ENCODE peak calls at places on chromosomes 7 and 10, in ten cellular contexts. One of them, this sample, is unnamed.
A peak's percentile ranks its signal among the peaks of the same experiment; 100 is the strongest.

GRCh38 chr10:77837248-77837924 is 89.2 kb downstream of the DLG5 start:
- DNase-seq in neural progenitor cell: peak; percentile 92
- DNase-seq in foreskin fibroblast: peak; percentile 70
- DNase-seq in glutamatergic neuron: peak; percentile 64
- DNase-seq in left ventricle myocardium inferior: no peak
- DNase-seq in PC-3: peak; percentile 79
- DNase-seq in OCI-LY7: peak; percentile 71
- DNase-seq in tibial artery: no peak
- DNase-seq in fibroblast of mammary gland: peak; percentile 61
- DNase-seq in GM23338: peak; percentile 95
- DNase-seq in this sample: peak; percentile 56

GRCh38 chr7:45391618-45392451 is 182.3 kb upstream of the ADCY1 start:
- DNase-seq in neural progenitor cell: no peak
- DNase-seq in foreskin fibroblast: no peak
- DNase-seq in glutamatergic neuron: no peak
- DNase-seq in left ventricle myocardium inferior: no peak
- DNase-seq in PC-3: no peak
- DNase-seq in OCI-LY7: no peak
- DNase-seq in tibial artery: no peak
- DNase-seq in fibroblast of mammary gland: no peak
- DNase-seq in GM23338: peak; percentile 55
- DNase-seq in this sample: no peak

GRCh38 chr7:52956379-52956915 is 79.0 kb upstream of the POM121L12 start:
- DNase-seq in neural progenitor cell: no peak
- DNase-seq in foreskin fibroblast: no peak
- DNase-seq in glutamatergic neuron: no peak
- DNase-seq in left ventricle myocardium inferior: no peak
- DNase-seq in PC-3: peak; percentile 6
- DNase-seq in OCI-LY7: no peak
- DNase-seq in tibial artery: no peak
- DNase-seq in fibroblast of mammary gland: no peak
- DNase-seq in GM23338: peak; percentile 16
- DNase-seq in this sample: no peak

GRCh38 chr7:1055084-1055450 is 10.7 kb downstream of the GPR146 start:
- DNase-seq in neural progenitor cell: no peak
- DNase-seq in foreskin fibroblast: peak; percentile 79
- DNase-seq in glutamatergic neuron: no peak
- DNase-seq in left ventricle myocardium inferior: peak; percentile 85
- DNase-seq in PC-3: no peak
- DNase-seq in OCI-LY7: no peak
- DNase-seq in tibial artery: peak; percentile 65
- DNase-seq in fibroblast of mammary gland: no peak
- DNase-seq in GM23338: no peak
- DNase-seq in this sample: peak; percentile 28

GRCh38 chr7:23941551-23941950 is 231.5 kb downstream of the STK31 start:
- DNase-seq in neural progenitor cell: no peak
- DNase-seq in foreskin fibroblast: no peak
- DNase-seq in glutamatergic neuron: no peak
- DNase-seq in left ventricle myocardium inferior: no peak
- DNase-seq in PC-3: no peak
- DNase-seq in OCI-LY7: no peak
- DNase-seq in tibial artery: no peak
- DNase-seq in fibroblast of mammary gland: no peak
- DNase-seq in GM23338: no peak
- DNase-seq in this sample: no peak

GRCh38 chr10:133334495-133335237 is 2.0 kb downstream of the CALY start:
- DNase-seq in neural progenitor cell: peak; percentile 52
- DNase-seq in foreskin fibroblast: peak; percentile 57
- DNase-seq in glutamatergic neuron: peak; percentile 61
- DNase-seq in left ventricle myocardium inferior: no peak
- DNase-seq in PC-3: no peak
- DNase-seq in OCI-LY7: no peak
- DNase-seq in tibial artery: no peak
- DNase-seq in fibroblast of mammary gland: no peak
- DNase-seq in GM23338: peak; percentile 60
- DNase-seq in this sample: no peak

GRCh38 chr7:115805458-115805857 is 225.1 kb downstream of the TFEC start:
- DNase-seq in neural progenitor cell: no peak
- DNase-seq in foreskin fibroblast: peak; percentile 27
- DNase-seq in glutamatergic neuron: no peak
- DNase-seq in left ventricle myocardium inferior: no peak
- DNase-seq in PC-3: peak; percentile 3
- DNase-seq in OCI-LY7: no peak
- DNase-seq in tibial artery: no peak
- DNase-seq in fibroblast of mammary gland: peak; percentile 8
- DNase-seq in GM23338: no peak
- DNase-seq in this sample: no peak

GRCh38 chr10:107409517-107409916 is 245.0 kb upstream of the SORCS1 start:
- DNase-seq in neural progenitor cell: peak; percentile 47
- DNase-seq in foreskin fibroblast: peak; percentile 79
- DNase-seq in glutamatergic neuron: no peak
- DNase-seq in left ventricle myocardium inferior: no peak
- DNase-seq in PC-3: peak; percentile 49
- DNase-seq in OCI-LY7: peak; percentile 1
- DNase-seq in tibial artery: no peak
- DNase-seq in fibroblast of mammary gland: peak; percentile 33
- DNase-seq in GM23338: peak; percentile 61
- DNase-seq in this sample: no peak

GRCh38 chr7:70063796-70064423 is 465.6 kb downstream of the AUTS2 start:
- DNase-seq in neural progenitor cell: no peak
- DNase-seq in foreskin fibroblast: no peak
- DNase-seq in glutamatergic neuron: no peak
- DNase-seq in left ventricle myocardium inferior: no peak
- DNase-seq in PC-3: no peak
- DNase-seq in OCI-LY7: no peak
- DNase-seq in tibial artery: no peak
- DNase-seq in fibroblast of mammary gland: no peak
- DNase-seq in GM23338: no peak
- DNase-seq in this sample: peak; percentile 12

GRCh38 chr10:68606918-68607317 is 46.8 kb downstream of the TET1 start:
- DNase-seq in neural progenitor cell: no peak
- DNase-seq in foreskin fibroblast: peak; percentile 29
- DNase-seq in glutamatergic neuron: no peak
- DNase-seq in left ventricle myocardium inferior: no peak
- DNase-seq in PC-3: no peak
- DNase-seq in OCI-LY7: no peak
- DNase-seq in tibial artery: no peak
- DNase-seq in fibroblast of mammary gland: peak; percentile 59
- DNase-seq in GM23338: no peak
- DNase-seq in this sample: no peak

GRCh38 chr7:42661312-42661711 is 250.6 kb downstream of the C7orf25 start:
- DNase-seq in neural progenitor cell: no peak
- DNase-seq in foreskin fibroblast: peak; percentile 92
- DNase-seq in glutamatergic neuron: no peak
- DNase-seq in left ventricle myocardium inferior: no peak
- DNase-seq in PC-3: peak; percentile 82
- DNase-seq in OCI-LY7: no peak
- DNase-seq in tibial artery: no peak
- DNase-seq in fibroblast of mammary gland: peak; percentile 72
- DNase-seq in GM23338: no peak
- DNase-seq in this sample: no peak

GRCh38 chr7:27677912-27678612 is 15.4 kb upstream of the HIBADH start:
- DNase-seq in neural progenitor cell: no peak
- DNase-seq in foreskin fibroblast: peak; percentile 93
- DNase-seq in glutamatergic neuron: no peak
- DNase-seq in left ventricle myocardium inferior: no peak
- DNase-seq in PC-3: peak; percentile 95
- DNase-seq in OCI-LY7: no peak
- DNase-seq in tibial artery: no peak
- DNase-seq in fibroblast of mammary gland: peak; percentile 96
- DNase-seq in GM23338: no peak
- DNase-seq in this sample: no peak

GRCh38 chr7:138027100-138027499 is 25.2 kb upstream of the CREB3L2 start:
- DNase-seq in neural progenitor cell: no peak
- DNase-seq in foreskin fibroblast: no peak
- DNase-seq in glutamatergic neuron: no peak
- DNase-seq in left ventricle myocardium inferior: no peak
- DNase-seq in PC-3: no peak
- DNase-seq in OCI-LY7: no peak
- DNase-seq in tibial artery: no peak
- DNase-seq in fibroblast of mammary gland: no peak
- DNase-seq in GM23338: no peak
- DNase-seq in this sample: no peak

GRCh38 chr10:72951760-72952159 is 2.8 kb downstream of the PLA2G12B start:
- DNase-seq in neural progenitor cell: no peak
- DNase-seq in foreskin fibroblast: no peak
- DNase-seq in glutamatergic neuron: no peak
- DNase-seq in left ventricle myocardium inferior: no peak
- DNase-seq in PC-3: no peak
- DNase-seq in OCI-LY7: no peak
- DNase-seq in tibial artery: no peak
- DNase-seq in fibroblast of mammary gland: no peak
- DNase-seq in GM23338: no peak
- DNase-seq in this sample: no peak

GRCh38 chr10:14583252-14583651 is 191.4 kb downstream of the FAM107B start:
- DNase-seq in neural progenitor cell: no peak
- DNase-seq in foreskin fibroblast: no peak
- DNase-seq in glutamatergic neuron: no peak
- DNase-seq in left ventricle myocardium inferior: no peak
- DNase-seq in PC-3: no peak
- DNase-seq in OCI-LY7: no peak
- DNase-seq in tibial artery: no peak
- DNase-seq in fibroblast of mammary gland: no peak
- DNase-seq in GM23338: no peak
- DNase-seq in this sample: no peak

GRCh38 chr10:28945959-28946358 is 268.6 kb downstream of the BAMBI start:
- DNase-seq in neural progenitor cell: no peak
- DNase-seq in foreskin fibroblast: no peak
- DNase-seq in glutamatergic neuron: no peak
- DNase-seq in left ventricle myocardium inferior: no peak
- DNase-seq in PC-3: no peak
- DNase-seq in OCI-LY7: no peak
- DNase-seq in tibial artery: no peak
- DNase-seq in fibroblast of mammary gland: no peak
- DNase-seq in GM23338: no peak
- DNase-seq in this sample: no peak

GRCh38 chr10:70874061-70874460 is 14.3 kb downstream of the PCBD1 start:
- DNase-seq in neural progenitor cell: no peak
- DNase-seq in foreskin fibroblast: no peak
- DNase-seq in glutamatergic neuron: no peak
- DNase-seq in left ventricle myocardium inferior: no peak
- DNase-seq in PC-3: peak; percentile 27
- DNase-seq in OCI-LY7: no peak
- DNase-seq in tibial artery: no peak
- DNase-seq in fibroblast of mammary gland: no peak
- DNase-seq in GM23338: no peak
- DNase-seq in this sample: no peak
- TF ChIP-seq CTCF in neural progenitor cell: no peak
- TF ChIP-seq CTCF in foreskin fibroblast: no peak
- TF ChIP-seq CTCF in glutamatergic neuron: no peak
- TF ChIP-seq CTCF in left ventricle myocardium inferior: no peak
- TF ChIP-seq CTCF in PC-3: no peak
- TF ChIP-seq CTCF in OCI-LY7: no peak
- TF ChIP-seq CTCF in tibial artery: no peak
- TF ChIP-seq CTCF in fibroblast of mammary gland: no peak
- TF ChIP-seq CTCF in GM23338: no peak
- TF ChIP-seq CTCF in this sample: no peak

GRCh38 chr10:81838950-81839349 is 36.0 kb upstream of the NRG3 start:
- DNase-seq in neural progenitor cell: peak; percentile 53
- DNase-seq in foreskin fibroblast: peak; percentile 7
- DNase-seq in glutamatergic neuron: peak; percentile 24
- DNase-seq in left ventricle myocardium inferior: no peak
- DNase-seq in PC-3: no peak
- DNase-seq in OCI-LY7: peak; percentile 5
- DNase-seq in tibial artery: no peak
- DNase-seq in fibroblast of mammary gland: no peak
- DNase-seq in GM23338: peak; percentile 64
- DNase-seq in this sample: peak; percentile 20
- TF ChIP-seq CTCF in neural progenitor cell: peak; percentile 62
- TF ChIP-seq CTCF in foreskin fibroblast: no peak
- TF ChIP-seq CTCF in glutamatergic neuron: no peak
- TF ChIP-seq CTCF in left ventricle myocardium inferior: no peak
- TF ChIP-seq CTCF in PC-3: no peak
- TF ChIP-seq CTCF in OCI-LY7: peak; percentile 60
- TF ChIP-seq CTCF in tibial artery: no peak
- TF ChIP-seq CTCF in fibroblast of mammary gland: no peak
- TF ChIP-seq CTCF in GM23338: peak; percentile 76
- TF ChIP-seq CTCF in this sample: peak; percentile 40

DNA sequence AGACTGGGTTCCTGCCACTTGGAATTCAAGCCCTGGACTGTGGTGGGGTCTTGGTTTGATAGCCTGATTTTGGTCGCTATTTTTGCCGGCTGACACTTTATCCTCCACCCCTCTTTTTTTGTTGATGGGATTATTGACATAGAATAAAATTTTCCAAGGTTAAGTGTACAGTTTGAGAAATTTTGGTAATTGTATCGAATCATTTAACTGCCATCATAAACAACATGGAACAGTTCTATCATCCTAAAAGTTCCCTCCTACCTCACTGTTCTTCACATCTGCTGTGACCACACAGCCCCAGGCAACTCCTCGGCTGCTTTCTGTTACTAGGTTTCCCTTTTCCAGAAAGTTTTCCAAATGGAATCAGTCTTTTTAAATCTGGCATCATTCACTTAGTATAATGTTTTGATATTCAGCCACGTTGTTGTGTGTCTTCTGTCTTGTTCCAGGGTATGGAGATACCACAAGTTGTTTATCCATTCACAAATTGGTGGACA is 50.6 kb upstream of the STEAP1B start:
- DNase-seq in neural progenitor cell: no peak
- DNase-seq in foreskin fibroblast: peak; percentile 51
- DNase-seq in glutamatergic neuron: no peak
- DNase-seq in left ventricle myocardium inferior: no peak
- DNase-seq in PC-3: no peak
- DNase-seq in OCI-LY7: no peak
- DNase-seq in tibial artery: no peak
- DNase-seq in fibroblast of mammary gland: no peak
- DNase-seq in GM23338: no peak
- DNase-seq in this sample: no peak
- TF ChIP-seq CTCF in neural progenitor cell: no peak
- TF ChIP-seq CTCF in foreskin fibroblast: no peak
- TF ChIP-seq CTCF in glutamatergic neuron: no peak
- TF ChIP-seq CTCF in left ventricle myocardium inferior: no peak
- TF ChIP-seq CTCF in PC-3: no peak
- TF ChIP-seq CTCF in OCI-LY7: peak; percentile 16
- TF ChIP-seq CTCF in tibial artery: no peak
- TF ChIP-seq CTCF in fibroblast of mammary gland: no peak
- TF ChIP-seq CTCF in GM23338: no peak
- TF ChIP-seq CTCF in this sample: no peak

DNA sequence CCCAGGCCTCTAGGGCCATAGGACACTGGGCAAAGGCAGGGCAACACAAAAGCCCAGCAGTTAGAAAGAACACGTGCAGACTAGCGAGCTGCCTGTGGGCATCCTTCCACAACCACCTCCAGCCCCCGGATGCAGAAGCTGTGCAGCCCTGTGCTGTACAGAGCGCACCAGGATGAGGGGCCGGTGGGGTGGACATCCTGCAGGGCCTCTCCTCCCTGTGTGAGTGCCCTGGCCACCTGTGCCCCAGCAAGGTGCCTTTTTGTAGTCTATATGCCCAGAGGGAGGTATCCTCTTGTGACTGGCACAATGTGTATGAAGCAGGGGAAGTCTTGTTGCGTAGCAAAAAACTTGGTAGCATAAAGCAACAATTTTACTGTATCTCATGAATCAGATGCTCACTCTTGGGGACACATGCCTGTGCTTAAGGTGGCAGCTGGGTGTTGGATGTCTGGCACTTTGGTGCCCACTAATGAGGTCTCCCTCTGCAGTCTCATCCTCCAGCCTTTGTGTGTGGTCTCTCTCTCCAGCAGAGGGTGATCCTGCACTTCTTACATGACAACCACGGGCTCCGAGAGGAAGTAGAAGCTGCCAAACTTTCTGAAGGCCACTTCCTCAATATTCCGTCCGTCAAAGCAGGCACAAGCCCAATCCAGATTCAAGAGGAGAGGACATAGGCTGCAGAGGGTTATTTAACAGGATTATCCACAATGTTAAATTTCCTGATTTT is 8.7 kb downstream of the NCAPG2 start:
- DNase-seq in neural progenitor cell: peak; percentile 32
- DNase-seq in foreskin fibroblast: peak; percentile 86
- DNase-seq in glutamatergic neuron: no peak
- DNase-seq in left ventricle myocardium inferior: peak; percentile 38
- DNase-seq in PC-3: peak; percentile 44
- DNase-seq in OCI-LY7: no peak
- DNase-seq in tibial artery: peak; percentile 76
- DNase-seq in fibroblast of mammary gland: peak; percentile 78
- DNase-seq in GM23338: peak; percentile 64
- DNase-seq in this sample: no peak
- TF ChIP-seq CTCF in neural progenitor cell: peak; percentile 31
- TF ChIP-seq CTCF in foreskin fibroblast: peak; percentile 61
- TF ChIP-seq CTCF in glutamatergic neuron: no peak
- TF ChIP-seq CTCF in left ventricle myocardium inferior: peak; percentile 79
- TF ChIP-seq CTCF in PC-3: peak; percentile 58
- TF ChIP-seq CTCF in OCI-LY7: peak; percentile 30
- TF ChIP-seq CTCF in tibial artery: peak; percentile 30
- TF ChIP-seq CTCF in fibroblast of mammary gland: peak; percentile 63
- TF ChIP-seq CTCF in GM23338: peak; percentile 46
- TF ChIP-seq CTCF in this sample: no peak

This sample was measured in nephron progenitor cell.